ENCODE peak calls at places on chromosomes 5 and 9, in four cellular contexts. E, Y, V and I are unnamed samples.

GRCh38 chr5:157184117-157184516 is 3.5 kb downstream of the ITK start:
- DNase-seq in E (no peak), V (no peak), Y (no peak), I (no peak)

GRCh38 chr9:137318976-137319375 is 16.9 kb upstream of the NRARP start:
- DNase-seq in E (peak; percentile 34), V (peak; percentile 50), Y (no peak), I (peak; percentile 24)

GRCh38 chr5:93355691-93356090 is 225.3 kb downstream of the NR2F1-AS1 start:
- DNase-seq in V (no peak), E (no peak), Y (no peak), I (no peak)

GRCh38 chr5:72662936-72663335 is 153.5 kb upstream of the TNPO1 start:
- DNase-seq in V (no peak), Y (no peak), E (no peak), I (no peak)

GRCh38 chr5:166724284-166724683 is 1567.2 kb upstream of the WWC1 start:
- DNase-seq in E (no peak), V (no peak), Y (no peak), I (no peak)

GRCh38 chr5:78747703-78748359 is 99.3 kb upstream of the LHFPL2 start:
- DNase-seq in V (no peak), Y (no peak), E (no peak), I (no peak)

GRCh38 chr5:14450055-14450524 is 131.5 kb upstream of the OTULINL start:
- DNase-seq in V (no peak), E (peak; percentile 43), Y (no peak), I (no peak)

GRCh38 chr9:7523644-7524043 is 275.9 kb downstream of the DMAC1 start:
- DNase-seq in E (no peak), Y (no peak), V (no peak), I (no peak)

GRCh38 chr5:151104795-151105194 is 24.0 kb upstream of the TNIP1 start:
- DNase-seq in V (no peak), E (no peak), Y (no peak), I (no peak)

GRCh38 chr5:134077926-134078580 is 36.4 kb upstream of the TCF7 start:
- DNase-seq in V (no peak), Y (no peak), E (no peak), I (no peak)

GRCh38 chr5:136836093-136836492 is 470.7 kb upstream of the TRPC7 start:
- DNase-seq in Y (no peak), V (no peak), E (no peak), I (no peak)

GRCh38 chr9:125243792-125244260 is 2.7 kb upstream of the HSPA5 start:
- DNase-seq in Y (no peak), V (no peak), E (no peak), I (no peak)

GRCh38 chr9:77735515-77735914 is 87.4 kb upstream of the GNA14 start:
- DNase-seq in E (no peak), V (no peak), Y (no peak), I (no peak)

GRCh38 chr5:124929000-124929399 is 182.6 kb upstream of the ZNF608 start:
- DNase-seq in E (no peak), V (no peak), Y (no peak), I (no peak)

GRCh38 chr5:17343675-17344074 is 126.2 kb downstream of the BASP1 start:
- DNase-seq in E (no peak), V (no peak), Y (no peak), I (no peak)

GRCh38 chr5:134554319-134555222 is 29.1 kb downstream of the JADE2 start:
- DNase-seq in E (peak; percentile 96), V (no peak), Y (peak; percentile 54), I (peak; percentile 88)

GRCh38 chr5:180959661-180960060 is 29.0 kb upstream of the BTNL3 start:
- DNase-seq in V (no peak), E (no peak), Y (no peak), I (no peak)

GRCh38 chr9:401223-401622 is 186.6 kb downstream of the DOCK8 start:
- DNase-seq in Y (no peak), V (no peak), E (no peak), I (no peak)

GRCh38 chr5:36070687-36071571 is 4.2 kb upstream of the UGT3A2 start:
- DNase-seq in V (no peak), Y (no peak), E (peak; percentile 31), I (no peak)

GRCh38 chr9:106897223-106897622 is 34.3 kb downstream of the ZNF462 start:
- DNase-seq in Y (no peak), E (no peak), V (no peak), I (no peak)

GRCh38 chr5:171965740-171966139 is 40.7 kb downstream of the FBXW11 start:
- DNase-seq in V (no peak), Y (no peak), E (no peak), I (no peak)

GRCh38 chr5:131357739-131358561 is 94.1 kb downstream of the CDC42SE2 start:
- DNase-seq in E (no peak), Y (no peak), V (no peak), I (no peak)

GRCh38 chr9:89360465-89360864 is 42.2 kb downstream of the SECISBP2 start:
- DNase-seq in E (peak; percentile 53), Y (no peak), V (no peak), I (peak; percentile 59)

GRCh38 chr9:99368341-99369326 is 146.6 kb downstream of the SEC61B start:
- DNase-seq in Y (no peak), E (peak; percentile 55), V (no peak), I (no peak)
- H3K4me3 ChIP-seq in Y (no peak overlapping the region), E (peak overlapping the region; percentile 55), V (no peak overlapping the region), I (no peak overlapping the region)

GRCh38 chr5:177303121-177303924 is at the start of the genes PRELID1 and RAB24:
- DNase-seq in V (peak; percentile 92), E (peak; percentile 88), Y (peak; percentile 85), I (peak; percentile 94)
- H3K4me1 ChIP-seq in V (peaks cover 36% of the 10 kb centered on the region), E (peaks cover 24% of the 10 kb centered on the region), Y (peaks cover 49% of the 10 kb centered on the region), I (no peaks in the 10 kb centered on the region)

DNA sequence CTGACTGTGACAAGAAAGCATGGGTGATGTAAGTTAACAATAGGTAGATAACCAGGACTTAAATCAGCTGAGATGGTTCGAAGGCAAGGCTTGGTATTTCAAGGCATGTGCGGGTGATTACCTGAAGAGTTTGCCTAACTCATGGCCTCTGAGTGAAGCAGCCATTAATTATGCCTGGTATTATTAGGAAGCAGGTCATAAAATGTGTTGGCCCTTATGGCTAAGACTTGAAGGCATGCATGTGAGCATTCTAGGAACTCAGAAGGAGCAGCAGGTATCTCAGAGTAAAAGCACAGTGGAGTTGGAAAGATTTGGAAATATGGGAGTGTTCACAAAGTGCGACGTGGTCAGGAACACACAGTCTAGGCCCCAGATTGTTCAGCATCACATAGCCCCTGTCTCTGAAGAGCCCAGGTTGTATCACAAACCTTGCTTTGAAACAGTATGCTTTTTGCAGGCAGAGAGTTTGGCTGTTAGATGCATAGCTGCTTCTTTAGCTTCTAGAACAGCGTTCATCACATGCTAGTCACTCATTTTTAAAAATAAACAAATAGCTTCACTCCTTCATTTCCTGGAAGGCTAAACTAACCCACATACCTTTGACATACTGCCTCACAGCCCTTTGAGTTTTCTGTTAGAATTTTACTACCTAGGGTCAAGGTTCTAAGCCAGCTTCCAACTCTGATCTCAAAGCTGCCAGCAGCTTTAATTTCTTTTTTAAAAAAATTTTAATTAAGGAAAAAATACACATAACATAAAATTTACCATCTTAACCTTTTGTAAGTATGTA is 2.1 kb downstream of the HEXB start:
- DNase-seq in E (no peak), Y (no peak), V (no peak), I (no peak)
- H3K4me3 ChIP-seq in E (no peak overlapping the region), Y (no peak overlapping the region), V (peak overlapping the region; percentile 95), I (no peak overlapping the region)

GRCh38 chr9:33127881-33128280 is 39.3 kb downstream of the B4GALT1 start:
- DNase-seq in Y (no peak), E (no peak), V (no peak), I (no peak)
- H3K4me1 ChIP-seq in Y (no peaks in the 10 kb centered on the region), E (peaks cover 3% of the 10 kb centered on the region), V (no peaks in the 10 kb centered on the region), I (peaks cover 10% of the 10 kb centered on the region)

DNA sequence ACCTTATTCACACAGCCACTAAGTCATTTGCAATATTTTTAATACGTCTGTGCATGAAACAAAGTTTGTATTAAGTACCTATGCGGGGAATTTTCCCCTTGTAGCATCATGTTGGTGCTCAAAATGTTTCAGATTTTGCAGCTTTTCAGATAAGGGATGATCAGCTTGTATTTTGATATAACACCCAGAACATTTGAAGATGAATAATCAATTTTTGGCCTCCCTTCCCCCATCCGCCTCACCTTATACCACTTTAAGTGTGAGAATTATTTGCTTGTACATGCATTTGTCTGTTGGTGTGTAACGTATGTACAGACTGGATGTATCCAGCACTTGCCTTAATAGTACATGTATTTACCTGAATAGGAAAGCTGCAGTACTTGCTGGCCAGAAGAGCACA is 1.7 kb downstream of the JAK2 start:
- DNase-seq in Y (no peak), V (no peak), E (no peak), I (no peak)
- H3K4me3 ChIP-seq in Y (peak overlapping the region; percentile 81), V (peak overlapping the region; percentile 74), E (peak overlapping the region; percentile 87), I (no peak overlapping the region)

GRCh38 chr5:19270153-19270552 is 717.8 kb downstream of the CDH18 start:
- DNase-seq in V (no peak), E (no peak), Y (no peak), I (peak; percentile 44)
- H3K4me1 ChIP-seq in V (no peaks in the 10 kb centered on the region), E (no peaks in the 10 kb centered on the region), Y (no peaks in the 10 kb centered on the region), I (peaks cover 4% of the 10 kb centered on the region)

DNA sequence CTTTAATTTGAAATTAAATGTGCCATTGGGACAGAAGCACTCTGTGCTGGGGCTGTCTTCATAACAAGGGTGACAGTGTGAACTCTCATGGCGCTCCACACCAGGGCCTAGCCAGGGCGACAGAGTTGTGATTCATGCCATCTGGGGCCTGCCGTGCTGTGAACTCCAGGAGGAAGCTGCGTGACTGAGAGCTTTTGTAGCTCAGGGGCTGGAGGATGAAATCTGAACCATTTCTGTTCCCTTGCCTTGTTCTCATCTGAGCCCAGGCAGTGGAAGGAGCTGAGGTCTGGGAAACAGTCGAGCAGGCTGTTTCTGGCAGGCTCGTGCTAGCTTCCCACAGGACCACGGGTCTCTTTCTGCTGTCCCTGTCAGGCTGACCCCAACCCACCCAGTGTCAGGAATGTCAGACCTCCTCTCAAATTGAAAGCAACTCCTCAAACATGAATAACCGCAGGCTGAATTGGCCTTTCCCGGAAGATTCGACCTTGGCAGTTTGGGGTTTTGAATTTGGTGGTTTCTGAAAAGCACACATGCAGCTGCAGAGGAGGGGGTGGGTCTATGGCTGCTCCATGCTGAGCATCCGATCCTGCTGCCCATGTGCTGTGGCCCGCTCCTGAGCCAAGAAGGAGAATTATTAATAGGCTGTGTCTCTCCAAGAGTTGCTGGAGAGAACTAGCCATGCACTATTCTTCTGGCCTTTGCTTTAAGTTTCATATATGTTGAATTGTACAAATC is 69.2 kb upstream of the RPS23 start:
- DNase-seq in Y (no peak), E (peak; percentile 71), V (no peak), I (no peak)
- H3K4me3 ChIP-seq in Y (no peak overlapping the region), E (no peak overlapping the region), V (no peak overlapping the region), I (no peak overlapping the region)